ENCODE peak calls at places on chromosome 15, in seven cellular contexts. One of them, this sample, is unnamed.

GRCh38 chr15:41603941-41604660 is 45.1 kb downstream of the TYRO3 start:
- DNase-seq in heart right ventricle: peak; percentile 47
- DNase-seq in GM04504: peak; percentile 68
- DNase-seq in OCI-LY7: peak; percentile 64
- DNase-seq in foreskin fibroblast: peak; percentile 87
- DNase-seq in omental fat pad: no peak
- DNase-seq in NCI-H1092: peak; percentile 31
- DNase-seq in this sample: no peak

GRCh38 chr15:57421540-57421939 is 45.2 kb downstream of the CGNL1 start:
- DNase-seq in heart right ventricle: no peak
- DNase-seq in GM04504: no peak
- DNase-seq in OCI-LY7: no peak
- DNase-seq in foreskin fibroblast: no peak
- DNase-seq in omental fat pad: no peak
- DNase-seq in NCI-H1092: no peak
- DNase-seq in this sample: no peak

GRCh38 chr15:99708563-99708962 is 24.7 kb downstream of the LYSMD4 start:
- DNase-seq in heart right ventricle: peak; percentile 73
- DNase-seq in GM04504: peak; percentile 75
- DNase-seq in OCI-LY7: no peak
- DNase-seq in foreskin fibroblast: peak; percentile 96
- DNase-seq in omental fat pad: peak; percentile 50
- DNase-seq in NCI-H1092: no peak
- DNase-seq in this sample: no peak

GRCh38 chr15:56241374-56242085 is 2.1 kb downstream of the RFX7 start:
- DNase-seq in heart right ventricle: no peak
- DNase-seq in GM04504: no peak
- DNase-seq in OCI-LY7: peak; percentile 23
- DNase-seq in foreskin fibroblast: no peak
- DNase-seq in omental fat pad: no peak
- DNase-seq in NCI-H1092: no peak
- DNase-seq in this sample: no peak

GRCh38 chr15:73950479-73951043 is 24.3 kb downstream of the LOXL1 start:
- DNase-seq in heart right ventricle: no peak
- DNase-seq in GM04504: no peak
- DNase-seq in OCI-LY7: no peak
- DNase-seq in foreskin fibroblast: no peak
- DNase-seq in omental fat pad: no peak
- DNase-seq in NCI-H1092: no peak
- DNase-seq in this sample: no peak

GRCh38 chr15:48759921-48760320 is 50.9 kb downstream of the CEP152 start:
- DNase-seq in heart right ventricle: no peak
- DNase-seq in GM04504: no peak
- DNase-seq in OCI-LY7: no peak
- DNase-seq in foreskin fibroblast: no peak
- DNase-seq in omental fat pad: no peak
- DNase-seq in NCI-H1092: no peak
- DNase-seq in this sample: no peak

GRCh38 chr15:52558196-52558595 is 10.6 kb downstream of the ARPP19 start:
- DNase-seq in heart right ventricle: no peak
- DNase-seq in GM04504: no peak
- DNase-seq in OCI-LY7: no peak
- DNase-seq in foreskin fibroblast: peak; percentile 41
- DNase-seq in omental fat pad: no peak
- DNase-seq in NCI-H1092: no peak
- DNase-seq in this sample: no peak

GRCh38 chr15:95495033-95495541 is 835.4 kb upstream of the NR2F2 start:
- DNase-seq in heart right ventricle: peak; percentile 12
- DNase-seq in GM04504: no peak
- DNase-seq in OCI-LY7: no peak
- DNase-seq in foreskin fibroblast: no peak
- DNase-seq in omental fat pad: no peak
- DNase-seq in NCI-H1092: no peak
- DNase-seq in this sample: no peak

GRCh38 chr15:69490356-69491050 is 37.9 kb downstream of the RPLP1 start:
- DNase-seq in heart right ventricle: no peak
- DNase-seq in GM04504: no peak
- DNase-seq in OCI-LY7: no peak
- DNase-seq in foreskin fibroblast: no peak
- DNase-seq in omental fat pad: no peak
- DNase-seq in NCI-H1092: no peak
- DNase-seq in this sample: no peak

GRCh38 chr15:80906159-80906775 is 83.4 kb downstream of the MESD start:
- DNase-seq in heart right ventricle: no peak
- DNase-seq in GM04504: no peak
- DNase-seq in OCI-LY7: no peak
- DNase-seq in foreskin fibroblast: peak; percentile 9
- DNase-seq in omental fat pad: no peak
- DNase-seq in NCI-H1092: peak; percentile 55
- DNase-seq in this sample: peak; percentile 75

GRCh38 chr15:25947336-25948080 is 84.4 kb upstream of the ATP10A start:
- DNase-seq in heart right ventricle: no peak
- DNase-seq in GM04504: no peak
- DNase-seq in OCI-LY7: peak; percentile 64
- DNase-seq in foreskin fibroblast: no peak
- DNase-seq in omental fat pad: no peak
- DNase-seq in NCI-H1092: peak; percentile 42
- DNase-seq in this sample: peak; percentile 52

This sample was measured in DMS153.